ENCODE peak calls at places on chromosomes 3 and 15, in five cellular contexts. X is cardiac muscle cell; B is body of pancreas; J is breast epithelium; R is CD4-positive, alpha-beta memory T cell. F is an unnamed sample.

GRCh38 chr3:36147934-36148333 is 232.4 kb upstream of the STAC start:
- DNase-seq in X (no peak), B (no peak), J (no peak), R (no peak), F (no peak)

GRCh38 chr15:70088427-70088826 is 9.3 kb downstream of the TLE3 start:
- DNase-seq in X (no peak), B (no peak), J (no peak), R (no peak), F (no peak)

GRCh38 chr15:81567924-81568323 is 193.9 kb upstream of the TMC3 start:
- DNase-seq in X (no peak), B (no peak), J (no peak), R (no peak), F (no peak)

GRCh38 chr15:99305761-99306505 is 54.7 kb downstream of the LRRC28 start:
- DNase-seq in X (peak), B (peak), J (peak), R (no peak), F (peak)

GRCh38 chr3:94776401-94776915 is 713.6 kb downstream of the NSUN3 start:
- DNase-seq in X (no peak), B (peak), J (no peak), R (no peak), F (no peak)

GRCh38 chr3:179324270-179324754 is 1.5 kb downstream of the ZNF639 start:
- DNase-seq in X (peak), B (no peak), J (no peak), R (peak), F (no peak)

GRCh38 chr3:71488882-71489281 is 94.6 kb downstream of the FOXP1 start:
- DNase-seq in X (no peak), B (no peak), J (no peak), R (peak), F (no peak)

GRCh38 chr3:187041362-187042061 is 97.8 kb downstream of the RPL39L start:
- DNase-seq in X (peak), B (no peak), J (no peak), R (peak), F (no peak)

GRCh38 chr3:141114816-141115458 is 63.8 kb downstream of the SPSB4 start:
- DNase-seq in X (no peak), B (peak), J (no peak), R (no peak), F (no peak)

GRCh38 chr15:60044636-60045273 is 40.6 kb downstream of the FOXB1 start:
- DNase-seq in X (no peak), B (no peak), J (no peak), R (peak), F (no peak)
- H3K4me3 ChIP-seq in X (no peak), B (no peak), J (no peak), R (no peak), F (no peak)

GRCh38 chr3:13452490-13453335 is 27.4 kb upstream of the HDAC11 start:
- DNase-seq in X (peak), B (peak), J (no peak), R (peak), F (no peak)
- H3K27ac ChIP-seq in X (no peak), B (peak), J (peak), R (peak), F (peak)

GRCh38 chr15:84949845-84950569 is 31.6 kb upstream of the PDE8A start:
- DNase-seq in X (no peak), B (no peak), J (no peak), R (no peak), F (no peak)
- H3K4me3 ChIP-seq in X (no peak), B (no peak), J (no peak), R (no peak), F (no peak)

GRCh38 chr3:149011676-149012075 is 20.3 kb downstream of the GYG1 start:
- DNase-seq in X (no peak), B (no peak), J (no peak), R (no peak), F (no peak)
- H3K27ac ChIP-seq in X (no peak), B (no peak), J (no peak), R (no peak), F (peak)

GRCh38 chr3:32820971-32821685 is 3.3 kb downstream of the TRIM71 start:
- DNase-seq in X (no peak), B (no peak), J (no peak), R (no peak), F (no peak)

GRCh38 chr3:32821686-32822296 is 4.0 kb downstream of the TRIM71 start:
- DNase-seq in X (no peak), B (peak), J (no peak), R (no peak), F (no peak)

GRCh38 chr3:32822609-32823498 is 5.1 kb downstream of the TRIM71 start:
- DNase-seq in X (no peak), B (no peak), J (no peak), R (no peak), F (no peak)

GRCh38 chr3:32831062-32831461 is 13.3 kb downstream of the TRIM71 start:
- DNase-seq in X (no peak), B (no peak), J (no peak), R (no peak), F (no peak)

DNA sequence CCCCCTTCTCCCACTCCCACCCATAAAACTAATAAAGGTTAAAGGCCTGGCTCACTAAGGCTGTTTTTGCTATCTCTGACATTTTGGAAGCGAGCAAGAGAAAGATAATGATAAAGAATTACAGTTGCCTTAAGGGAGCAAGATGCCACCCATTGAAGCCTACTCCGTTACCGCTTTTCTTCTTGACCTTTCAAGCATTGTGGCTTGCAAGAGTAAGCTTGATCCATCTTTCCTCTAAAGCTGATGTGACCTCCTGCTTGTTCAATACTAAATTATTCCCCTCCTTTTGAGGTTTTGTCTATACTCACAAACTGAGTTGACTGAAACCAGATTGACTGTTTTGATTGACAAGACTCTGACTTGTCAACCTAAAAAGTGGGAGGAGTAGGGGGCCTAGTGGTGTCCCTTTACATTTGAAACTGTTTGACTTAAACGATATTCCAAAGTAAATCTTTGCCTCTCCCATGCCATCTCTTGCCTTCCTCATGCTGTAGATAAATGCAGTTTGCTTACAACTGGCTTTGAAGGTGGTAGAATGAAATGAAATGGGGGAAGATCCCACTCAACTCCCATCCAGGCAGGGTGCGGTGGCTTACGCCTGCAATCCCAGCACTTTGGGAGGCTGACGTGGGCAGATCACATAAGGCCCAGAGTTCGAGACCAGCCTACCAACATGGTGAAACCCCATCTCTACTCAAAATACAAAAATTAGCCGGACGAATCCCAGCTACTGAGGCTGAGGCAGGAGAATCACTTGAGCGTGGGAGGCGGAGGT is 8.0 kb downstream of the TRIM71 start:
- DNase-seq in X (no peak), B (no peak), J (no peak), R (no peak), F (no peak)
- H3K4me3 ChIP-seq in X (no peak), B (no peak), J (no peak), R (no peak), F (no peak)

GRCh38 chr3:55688154-55688553 is 201.0 kb upstream of the WNT5A start:
- DNase-seq in X (no peak), B (no peak), J (no peak), R (no peak), F (no peak)

GRCh38 chr3:55692295-55692957 is 205.3 kb upstream of the WNT5A start:
- DNase-seq in X (no peak), B (no peak), J (no peak), R (no peak), F (no peak)

GRCh38 chr3:55690161-55690560 is 203.1 kb upstream of the WNT5A start:
- DNase-seq in X (no peak), B (no peak), J (no peak), R (no peak), F (no peak)

GRCh38 chr3:55692958-55693558 is 206.0 kb upstream of the WNT5A start:
- DNase-seq in X (peak), B (no peak), J (no peak), R (no peak), F (no peak)

GRCh38 chr3:55690746-55691540 is 203.8 kb upstream of the WNT5A start:
- DNase-seq in X (no peak), B (no peak), J (no peak), R (no peak), F (no peak)
- H3K27ac ChIP-seq in X (no peak), B (no peak), J (no peak), R (no peak), F (no peak)

DNA sequence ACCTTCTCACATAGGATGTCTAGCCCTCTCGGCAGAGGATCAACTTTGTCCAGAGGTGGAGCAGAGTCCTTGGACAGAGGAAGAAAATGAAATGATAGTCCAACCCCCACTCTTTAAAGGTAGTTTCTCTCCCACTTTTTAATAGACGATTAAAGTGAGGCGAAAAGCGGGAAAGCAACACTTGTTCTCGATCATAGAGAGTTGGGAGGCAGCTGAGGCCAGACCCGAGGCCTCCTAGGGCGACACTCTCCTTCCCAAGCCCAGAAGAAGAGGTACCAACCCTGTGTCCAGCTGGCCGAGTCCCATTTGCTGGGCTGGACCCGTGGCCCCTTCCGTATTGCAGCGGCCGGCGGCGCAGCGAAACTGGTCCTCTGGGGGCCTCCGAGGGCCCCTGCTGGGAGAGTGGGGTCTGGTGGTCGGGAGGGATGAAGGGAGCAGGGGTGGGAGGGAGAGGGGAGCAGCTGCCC is 2.3 kb downstream of the WNT5A start:
- DNase-seq in X (no peak), B (no peak), J (no peak), R (no peak), F (no peak)
- H3K4me3 ChIP-seq in X (peak), B (no peak), J (peak), R (no peak), F (peak)

DNA sequence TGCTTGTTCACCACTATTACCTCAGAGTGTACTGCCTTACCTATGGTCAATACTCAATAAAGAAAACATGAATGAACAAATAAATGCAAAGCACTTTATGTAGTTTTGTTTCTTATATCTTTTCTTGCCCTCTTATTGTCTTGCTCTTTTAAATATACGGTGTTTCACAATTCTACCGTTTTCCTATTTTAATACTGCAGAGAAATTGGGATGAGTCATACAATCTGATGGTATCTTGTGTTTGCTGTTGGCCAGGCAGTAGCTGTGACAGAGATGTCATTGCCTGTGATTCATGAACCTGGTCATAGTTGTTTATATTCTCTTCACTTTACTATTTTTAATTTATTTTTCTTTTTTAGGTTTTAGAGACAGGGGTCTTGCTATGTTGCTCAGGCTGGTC is 48.3 kb downstream of the SERP1 start:
- DNase-seq in X (peak), B (no peak), J (no peak), R (no peak), F (no peak)
- H3K27ac ChIP-seq in X (no peak), B (no peak), J (peak), R (no peak), F (no peak)

GRCh38 chr3:108175352-108175751 is 46.9 kb downstream of the IFT57 start:
- DNase-seq in X (no peak), B (no peak), J (no peak), R (no peak), F (no peak)
- H3K4me3 ChIP-seq in X (no peak), B (no peak), J (no peak), R (no peak), F (no peak)